ENCODE peak calls at places on chromosomes 5 and 9, in six cellular contexts. L is GM12891, U is GM12878, Q is HepG2, T is H1, B is K562. I is an unnamed sample.

GRCh38 chr5:128706269-128706668 is 168.2 kb upstream of the FBN2 start:
- DNase-seq in L (no peak), Q (no peak), T (no peak), B (no peak), U (no peak), I (no peak)

GRCh38 chr5:81856948-81857928 is 106.3 kb upstream of the SSBP2 start:
- DNase-seq in Q (no peak), T (peak; percentile 55), U (no peak), B (no peak), L (no peak), I (no peak)

GRCh38 chr5:109964136-109964535 is 274.4 kb downstream of the MAN2A1 start:
- DNase-seq in T (no peak), B (no peak), U (no peak), L (no peak), Q (no peak), I (no peak)

GRCh38 chr5:74240783-74241750 is 399.5 kb downstream of the ENC1 start:
- DNase-seq in B (no peak), L (no peak), Q (no peak), U (no peak), T (no peak), I (no peak)

GRCh38 chr5:7884491-7885273 is 15.7 kb downstream of the MTRR start:
- DNase-seq in T (no peak), L (no peak), U (no peak), Q (no peak), B (no peak), I (no peak)

GRCh38 chr9:114777841-114778240 is 28.0 kb downstream of the TNFSF15 start:
- DNase-seq in Q (no peak), L (no peak), U (no peak), B (no peak), T (no peak), I (no peak)

GRCh38 chr9:126678989-126679388 is 65.3 kb downstream of the LMX1B start:
- DNase-seq in Q (no peak), L (no peak), U (no peak), T (no peak), B (peak; percentile 25), I (no peak)

GRCh38 chr9:86795861-86796497 is 151.3 kb downstream of the GAS1 start:
- DNase-seq in U (no peak), L (no peak), T (no peak), Q (no peak), B (no peak), I (no peak)

GRCh38 chr5:83554686-83555085 is 83.1 kb downstream of the VCAN start:
- DNase-seq in T (no peak), U (no peak), B (no peak), Q (no peak), L (no peak), I (no peak)

GRCh38 chr5:97243352-97243751 is 60.3 kb upstream of the RIOK2 start:
- DNase-seq in B (no peak), Q (peak; percentile 2), T (no peak), L (no peak), U (no peak), I (no peak)

GRCh38 chr5:146026307-146027010 is 78.9 kb downstream of the PLAC8L1 start:
- DNase-seq in U (no peak), Q (no peak), L (no peak), B (no peak), T (no peak), I (no peak)

GRCh38 chr9:31604516-31604915 is 779.9 kb upstream of the ACO1 start:
- DNase-seq in Q (no peak), B (no peak), T (no peak), U (no peak), L (no peak), I (no peak)

GRCh38 chr5:155735388-155735787 is 591.6 kb upstream of the SGCD start:
- DNase-seq in U (no peak), B (no peak), L (no peak), T (no peak), Q (no peak), I (no peak)

GRCh38 chr5:111068208-111068607 is 3.3 kb upstream of the TSLP start:
- DNase-seq in T (no peak), L (no peak), B (no peak), Q (no peak), U (no peak), I (no peak)

GRCh38 chr5:103092676-103093075 is 27.3 kb downstream of the GIN1 start:
- DNase-seq in B (no peak), U (no peak), L (no peak), T (no peak), Q (no peak), I (no peak)

GRCh38 chr5:59174248-59174844 is 591.5 kb downstream of the RAB3C start:
- DNase-seq in Q (peak; percentile 63), L (no peak), U (no peak), B (no peak), T (no peak), I (no peak)

GRCh38 chr9:131125288-131126058 is at the start of gene NUP214:
- DNase-seq in B (no peak), T (peak; percentile 100), Q (peak; percentile 92), L (peak; percentile 98), U (peak; percentile 88), I (peak; percentile 98)
- TF ChIP-seq POLR2A in B (no peak), T (peak; percentile 94), Q (peak; percentile 95), L (peak; percentile 97), U (peak; percentile 99), I (peak; percentile 97)

DNA sequence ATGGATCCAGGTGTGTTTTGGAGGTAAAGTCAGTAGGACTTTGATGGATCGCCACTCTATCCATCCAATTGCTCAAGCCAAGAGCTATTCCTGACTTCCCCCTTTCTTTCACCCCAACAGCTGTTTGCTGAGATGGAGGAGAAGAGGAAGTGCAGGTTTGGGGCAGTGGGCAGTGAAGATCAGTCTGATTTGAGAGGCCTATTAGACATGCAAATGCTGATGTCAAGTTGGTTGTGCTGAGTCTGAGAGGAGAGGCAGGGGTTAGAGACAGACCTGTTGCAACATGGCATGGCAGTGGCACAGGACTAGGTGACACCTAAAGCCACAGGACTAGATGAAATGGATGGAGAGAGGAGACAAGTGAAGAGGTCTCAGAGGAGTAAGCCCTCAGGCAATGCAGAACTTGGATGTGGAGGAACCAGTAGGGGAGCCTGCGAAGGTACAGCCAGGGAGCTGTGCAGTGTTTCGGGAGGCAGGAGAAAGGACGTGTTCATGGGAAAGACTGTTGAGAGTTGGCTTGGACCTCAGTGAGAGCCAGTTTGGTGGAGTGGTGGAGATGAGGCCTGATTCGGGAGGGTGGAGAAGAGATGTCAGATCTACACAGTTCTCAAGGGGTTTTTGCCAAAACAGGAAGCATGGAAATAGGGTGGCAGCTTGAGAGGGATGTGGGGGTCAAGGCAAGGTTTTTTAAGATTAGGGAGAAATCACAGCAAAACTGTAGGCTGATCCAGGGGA is 175.0 kb downstream of the MACROH2A1 start:
- DNase-seq in B (no peak), U (no peak), L (no peak), T (no peak), Q (no peak), I (no peak)
- TF ChIP-seq TAF1 in B (no peak), U (no peak), L (no peak), T (no peak), Q (no peak), I (no peak)

GRCh38 chr5:174427304-174427703 is 297.1 kb upstream of the MSX2 start:
- DNase-seq in L (no peak), Q (no peak), T (no peak), B (no peak), U (no peak), I (no peak)
- TF ChIP-seq POLR2A in L (no peak), Q (no peak), T (no peak), B (no peak), U (no peak), I (no peak)

DNA sequence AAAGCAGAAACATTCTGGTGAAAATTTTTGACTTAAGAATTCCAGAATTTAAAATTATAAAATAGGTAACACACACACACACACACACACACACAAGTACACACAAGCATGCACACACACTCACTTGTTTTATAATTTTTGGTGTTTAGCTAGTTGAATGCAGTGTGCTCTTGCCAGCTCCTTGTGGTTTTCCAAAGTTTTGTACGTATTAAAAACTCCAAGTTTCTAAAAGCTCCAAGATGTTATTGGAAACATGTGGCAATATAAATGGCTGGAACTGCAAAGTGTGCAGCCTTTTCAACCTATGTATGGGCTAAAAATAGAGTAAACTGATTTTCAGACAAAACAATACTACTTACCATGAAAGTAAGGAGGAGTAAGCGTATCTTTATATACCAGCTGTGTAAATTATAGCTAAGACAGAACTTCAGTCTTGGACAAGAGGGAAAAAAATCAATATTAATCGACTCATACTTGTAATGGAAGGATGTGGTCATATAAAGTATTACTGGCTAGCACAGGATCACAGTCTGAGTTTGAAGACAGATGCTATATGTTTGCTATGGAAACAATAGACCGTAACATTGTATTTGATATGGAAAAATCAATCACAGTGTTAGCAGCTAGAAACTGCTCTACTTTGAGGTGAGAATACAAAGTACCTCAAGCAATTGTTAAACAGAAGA is 727.1 kb upstream of the GRAMD2B start:
- DNase-seq in U (no peak), L (no peak), Q (no peak), B (no peak), T (no peak), I (no peak)
- TF ChIP-seq TAF1 in U (no peak), L (no peak), Q (no peak), B (no peak), T (no peak), I (no peak)

I was measured in GM12892.